ENCODE peak calls at places on chromosome 1, in seven cellular contexts. W is esophagus squamous epithelium, K is ascending aorta, I is thoracic aorta, M is Karpas-422, C is stomach, Y is pancreas. E is an unnamed sample.

GRCh38 chr1:211630236-211631081 is 45.0 kb downstream of the NEK2 start:
- DNase-seq in W (no peak), K (no peak), I (no peak), M (no peak), C (no peak), Y (peak; percentile 80), E (no peak)

GRCh38 chr1:158180741-158181576 is at the start of gene CD1D:
- DNase-seq in W (no peak), K (no peak), I (no peak), M (peak; percentile 72), C (no peak), Y (peak; percentile 66), E (no peak)

GRCh38 chr1:64241069-64241468 is 37.6 kb downstream of the UBE2U start:
- DNase-seq in W (no peak), K (no peak), I (no peak), M (no peak), C (no peak), Y (no peak), E (no peak)

GRCh38 chr1:193952778-193953374 is 766.5 kb upstream of the B3GALT2 start:
- DNase-seq in W (no peak), K (no peak), I (no peak), M (no peak), C (no peak), Y (no peak), E (no peak)

GRCh38 chr1:94006604-94007003 is 97.4 kb upstream of the GCLM start:
- DNase-seq in W (no peak), K (no peak), I (no peak), M (no peak), C (no peak), Y (no peak), E (no peak)

GRCh38 chr1:100076319-100076718 is 56.4 kb downstream of the SASS6 start:
- DNase-seq in W (no peak), K (no peak), I (no peak), M (no peak), C (no peak), Y (no peak), E (no peak)

GRCh38 chr1:178354816-178355215 is 141.9 kb downstream of the CLEC20A start:
- DNase-seq in W (no peak), K (no peak), I (no peak), M (no peak), C (no peak), Y (no peak), E (no peak)

GRCh38 chr1:15111597-15111996 is 42.0 kb upstream of the TMEM51 start:
- DNase-seq in W (no peak), K (no peak), I (no peak), M (no peak), C (no peak), Y (no peak), E (no peak)

GRCh38 chr1:218557731-218558130 is 212.6 kb downstream of the TGFB2 start:
- DNase-seq in W (no peak), K (no peak), I (no peak), M (no peak), C (no peak), Y (no peak), E (no peak)

GRCh38 chr1:201153474-201154388 is 543 bp downstream of the TMEM9 start:
- DNase-seq in W (no peak), K (no peak), I (no peak), M (peak; percentile 47), C (no peak), Y (no peak), E (no peak)

GRCh38 chr1:41239988-41240610 is 2.0 kb downstream of the SCMH1 start:
- DNase-seq in W (no peak), K (no peak), I (no peak), M (peak; percentile 76), C (no peak), Y (no peak), E (no peak)

GRCh38 chr1:206470692-206471414 is 577 bp downstream of the IKBKE start:
- DNase-seq in W (no peak), K (no peak), I (no peak), M (peak; percentile 84), C (peak; percentile 38), Y (no peak), E (peak; percentile 88)

GRCh38 chr1:230594374-230594773 is 47.9 kb upstream of the COG2 start:
- DNase-seq in W (no peak), K (no peak), I (no peak), M (no peak), C (no peak), Y (no peak), E (no peak)

GRCh38 chr1:19735419-19736127 is 64.1 kb downstream of the TMCO4 start:
- DNase-seq in W (no peak), K (peak; percentile 76), I (peak; percentile 69), M (no peak), C (no peak), Y (no peak), E (no peak)

GRCh38 chr1:244810221-244810620 is 25.2 kb upstream of the COX20 start:
- DNase-seq in W (no peak), K (no peak), I (no peak), M (no peak), C (no peak), Y (no peak), E (no peak)

DNA sequence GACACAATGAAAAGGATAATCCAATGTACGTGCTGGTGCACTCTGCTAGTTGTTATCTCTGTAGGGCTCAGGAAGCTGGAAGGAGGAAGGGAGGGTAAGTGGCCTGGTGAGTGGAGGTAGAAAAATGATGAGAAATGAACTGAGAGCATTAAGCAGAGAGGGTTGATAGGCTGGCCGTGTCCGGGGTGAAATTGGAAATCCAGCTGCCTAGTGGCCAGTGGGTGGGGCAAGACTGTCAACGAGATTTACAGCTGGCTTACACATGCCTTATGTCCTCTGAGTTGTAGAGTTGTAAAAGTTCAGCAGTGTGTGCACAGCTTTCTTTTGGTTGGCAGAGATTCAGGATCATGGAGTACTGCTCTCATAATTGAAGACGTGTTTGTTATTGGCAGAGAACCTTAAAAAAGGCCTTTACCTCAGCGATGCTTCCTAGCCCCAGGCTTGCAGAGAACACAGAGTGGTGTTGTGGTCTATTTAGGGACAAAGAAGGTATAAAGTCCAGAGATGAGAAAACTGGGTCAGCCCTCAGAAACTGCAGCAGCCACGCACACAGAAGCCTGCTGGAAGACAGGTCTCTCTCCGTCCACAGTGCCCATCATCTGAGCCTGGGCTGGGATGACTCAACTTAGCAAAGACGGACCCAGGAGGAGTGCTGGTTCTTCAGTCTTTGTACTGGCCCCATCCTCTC is 132.4 kb downstream of the EDEM3 start:
- DNase-seq in W (no peak), K (no peak), I (peak; percentile 47), M (no peak), C (peak; percentile 66), Y (no peak), E (no peak)
- H3K4me1 ChIP-seq in W (peaks cover 7% of the 10 kb centered on the region), K (peaks cover 16% of the 10 kb centered on the region), I (peaks cover 38% of the 10 kb centered on the region), M (no peaks in the 10 kb centered on the region), C (peaks cover 62% of the 10 kb centered on the region), Y (no peaks in the 10 kb centered on the region), E (no peaks in the 10 kb centered on the region)

DNA sequence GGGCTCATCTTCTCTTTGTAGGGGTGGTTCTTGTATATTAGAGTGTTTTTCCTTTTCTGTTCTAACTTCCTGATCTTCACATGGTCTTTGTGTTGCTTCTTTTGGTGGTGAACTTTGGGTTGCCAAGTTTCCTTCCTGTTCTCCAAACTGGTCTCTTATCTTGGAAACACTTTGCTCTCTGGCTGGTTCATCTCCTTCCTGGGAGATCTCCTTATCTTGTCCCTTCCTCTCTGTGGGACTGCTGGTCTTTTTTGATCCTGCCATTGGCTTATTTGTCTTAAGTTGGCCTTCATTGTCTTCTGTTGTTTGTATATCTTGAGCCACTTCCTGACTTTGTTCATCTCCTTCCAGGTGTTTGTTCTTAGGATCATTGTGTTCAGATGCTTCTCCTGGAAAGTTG is 2.1 kb downstream of the TCHHL1 start:
- DNase-seq in W (no peak), K (no peak), I (no peak), M (no peak), C (no peak), Y (no peak), E (no peak)
- H3K9me3 ChIP-seq in W (no peaks in the 10 kb centered on the region), K (no peaks in the 10 kb centered on the region), I (no peaks in the 10 kb centered on the region), M (no peaks in the 10 kb centered on the region), C (no peaks in the 10 kb centered on the region), Y (no peaks in the 10 kb centered on the region), E (no peaks in the 10 kb centered on the region)

GRCh38 chr1:101251504-101251903 is 14.7 kb downstream of the S1PR1 start:
- DNase-seq in W (no peak), K (no peak), I (no peak), M (no peak), C (no peak), Y (no peak), E (no peak)
- H3K27ac ChIP-seq in W (no peak overlapping the region), K (no peak overlapping the region), I (no peak overlapping the region), M (no peak overlapping the region), C (no peak overlapping the region), Y (no peak overlapping the region), E (no peak overlapping the region)

GRCh38 chr1:22551591-22552370 is 11.5 kb upstream of the EPHA8 start:
- DNase-seq in W (no peak), K (no peak), I (no peak), M (no peak), C (no peak), Y (no peak), E (no peak)
- H3K4me1 ChIP-seq in W (peaks cover 3% of the 10 kb centered on the region), K (no peaks in the 10 kb centered on the region), I (peaks cover 6% of the 10 kb centered on the region), M (no peaks in the 10 kb centered on the region), C (peaks cover 7% of the 10 kb centered on the region), Y (no peaks in the 10 kb centered on the region), E (no peaks in the 10 kb centered on the region)